ENCODE peak calls at places on chromosomes 16 and 17, in nine cellular contexts. One of them, this sample, is unnamed.

GRCh38 chr17:28216528-28216927 is 102.5 kb upstream of the TMEM97 start:
- DNase-seq in AG04450: no peak
- DNase-seq in coronary artery: no peak
- DNase-seq in cardiac fibroblast: peak
- DNase-seq in astrocyte: peak
- DNase-seq in left ventricle myocardium inferior: no peak
- DNase-seq in A549: no peak
- DNase-seq in breast epithelium: no peak
- DNase-seq in epithelial cell of esophagus: peak
- DNase-seq in this sample: peak

GRCh38 chr16:149024-149675 is 3.3 kb upstream of the HBZ start:
- DNase-seq in AG04450: peak
- DNase-seq in coronary artery: no peak
- DNase-seq in cardiac fibroblast: no peak
- DNase-seq in astrocyte: peak
- DNase-seq in left ventricle myocardium inferior: no peak
- DNase-seq in A549: no peak
- DNase-seq in breast epithelium: no peak
- DNase-seq in epithelial cell of esophagus: no peak
- DNase-seq in this sample: no peak

GRCh38 chr16:35533683-35534082 is 2074.3 kb downstream of the TP53TG3F start:
- DNase-seq in AG04450: no peak
- DNase-seq in coronary artery: no peak
- DNase-seq in cardiac fibroblast: no peak
- DNase-seq in astrocyte: no peak
- DNase-seq in left ventricle myocardium inferior: no peak
- DNase-seq in A549: no peak
- DNase-seq in breast epithelium: no peak
- DNase-seq in epithelial cell of esophagus: peak
- DNase-seq in this sample: no peak

GRCh38 chr17:63116967-63117366 is 150.9 kb downstream of the TANC2 start:
- DNase-seq in AG04450: no peak
- DNase-seq in coronary artery: no peak
- DNase-seq in cardiac fibroblast: peak
- DNase-seq in astrocyte: peak
- DNase-seq in left ventricle myocardium inferior: no peak
- DNase-seq in A549: no peak
- DNase-seq in breast epithelium: no peak
- DNase-seq in epithelial cell of esophagus: peak
- DNase-seq in this sample: no peak

GRCh38 chr16:69567031-69567680 is 1.4 kb downstream of the NFAT5 start:
- DNase-seq in AG04450: no peak
- DNase-seq in coronary artery: no peak
- DNase-seq in cardiac fibroblast: no peak
- DNase-seq in astrocyte: peak
- DNase-seq in left ventricle myocardium inferior: no peak
- DNase-seq in A549: no peak
- DNase-seq in breast epithelium: no peak
- DNase-seq in epithelial cell of esophagus: peak
- DNase-seq in this sample: peak

GRCh38 chr17:7058831-7059447 is 15.0 kb upstream of the SLC16A11 start:
- DNase-seq in AG04450: no peak
- DNase-seq in coronary artery: no peak
- DNase-seq in cardiac fibroblast: peak
- DNase-seq in astrocyte: peak
- DNase-seq in left ventricle myocardium inferior: no peak
- DNase-seq in A549: no peak
- DNase-seq in breast epithelium: no peak
- DNase-seq in epithelial cell of esophagus: peak
- DNase-seq in this sample: no peak

GRCh38 chr17:27236710-27237315 is 57.1 kb upstream of the WSB1 start:
- DNase-seq in AG04450: peak
- DNase-seq in coronary artery: no peak
- DNase-seq in cardiac fibroblast: peak
- DNase-seq in astrocyte: peak
- DNase-seq in left ventricle myocardium inferior: peak
- DNase-seq in A549: peak
- DNase-seq in breast epithelium: peak
- DNase-seq in epithelial cell of esophagus: peak
- DNase-seq in this sample: peak

GRCh38 chr16:57303910-57304168 is 19.4 kb upstream of the PLLP start:
- DNase-seq in AG04450: no peak
- DNase-seq in coronary artery: no peak
- DNase-seq in cardiac fibroblast: no peak
- DNase-seq in astrocyte: no peak
- DNase-seq in left ventricle myocardium inferior: no peak
- DNase-seq in A549: no peak
- DNase-seq in breast epithelium: no peak
- DNase-seq in epithelial cell of esophagus: no peak
- DNase-seq in this sample: no peak

GRCh38 chr16:85413713-85414663 is 199.1 kb upstream of the GSE1 start:
- DNase-seq in AG04450: no peak
- DNase-seq in coronary artery: no peak
- DNase-seq in cardiac fibroblast: no peak
- DNase-seq in astrocyte: no peak
- DNase-seq in left ventricle myocardium inferior: no peak
- DNase-seq in A549: no peak
- DNase-seq in breast epithelium: no peak
- DNase-seq in epithelial cell of esophagus: no peak
- DNase-seq in this sample: no peak

GRCh38 chr17:74558882-74559519 is 8.3 kb downstream of the CD300H start:
- DNase-seq in AG04450: no peak
- DNase-seq in coronary artery: no peak
- DNase-seq in cardiac fibroblast: no peak
- DNase-seq in astrocyte: no peak
- DNase-seq in left ventricle myocardium inferior: no peak
- DNase-seq in A549: no peak
- DNase-seq in breast epithelium: no peak
- DNase-seq in epithelial cell of esophagus: no peak
- DNase-seq in this sample: no peak

GRCh38 chr16:58644765-58645487 is 15.3 kb upstream of the CNOT1 start:
- DNase-seq in AG04450: no peak
- DNase-seq in coronary artery: no peak
- DNase-seq in cardiac fibroblast: no peak
- DNase-seq in astrocyte: no peak
- DNase-seq in left ventricle myocardium inferior: no peak
- DNase-seq in A549: no peak
- DNase-seq in breast epithelium: no peak
- DNase-seq in epithelial cell of esophagus: peak
- DNase-seq in this sample: no peak

GRCh38 chr17:31510273-31511175 is 119.0 kb downstream of the RAB11FIP4 start:
- DNase-seq in AG04450: no peak
- DNase-seq in coronary artery: no peak
- DNase-seq in cardiac fibroblast: no peak
- DNase-seq in astrocyte: no peak
- DNase-seq in left ventricle myocardium inferior: peak
- DNase-seq in A549: no peak
- DNase-seq in breast epithelium: no peak
- DNase-seq in epithelial cell of esophagus: no peak
- DNase-seq in this sample: peak

GRCh38 chr17:82301916-82302497 is 15.4 kb downstream of the CD7 start:
- DNase-seq in AG04450: no peak
- DNase-seq in coronary artery: peak
- DNase-seq in cardiac fibroblast: no peak
- DNase-seq in astrocyte: no peak
- DNase-seq in left ventricle myocardium inferior: no peak
- DNase-seq in A549: no peak
- DNase-seq in breast epithelium: no peak
- DNase-seq in epithelial cell of esophagus: peak
- DNase-seq in this sample: no peak

GRCh38 chr17:80187493-80187892 is 17.7 kb downstream of the CARD14 start:
- DNase-seq in AG04450: no peak
- DNase-seq in coronary artery: no peak
- DNase-seq in cardiac fibroblast: peak
- DNase-seq in astrocyte: peak
- DNase-seq in left ventricle myocardium inferior: peak
- DNase-seq in A549: peak
- DNase-seq in breast epithelium: peak
- DNase-seq in epithelial cell of esophagus: peak
- DNase-seq in this sample: peak

GRCh38 chr16:51577621-51578303 is 426.7 kb upstream of the SALL1 start:
- DNase-seq in AG04450: no peak
- DNase-seq in coronary artery: no peak
- DNase-seq in cardiac fibroblast: peak
- DNase-seq in astrocyte: peak
- DNase-seq in left ventricle myocardium inferior: no peak
- DNase-seq in A549: no peak
- DNase-seq in breast epithelium: no peak
- DNase-seq in epithelial cell of esophagus: peak
- DNase-seq in this sample: peak

GRCh38 chr16:2296662-2297505 is 29.0 kb upstream of the RNPS1 start:
- DNase-seq in AG04450: no peak
- DNase-seq in coronary artery: no peak
- DNase-seq in cardiac fibroblast: peak
- DNase-seq in astrocyte: no peak
- DNase-seq in left ventricle myocardium inferior: no peak
- DNase-seq in A549: peak
- DNase-seq in breast epithelium: no peak
- DNase-seq in epithelial cell of esophagus: peak
- DNase-seq in this sample: peak

GRCh38 chr16:67547423-67548264 is 14.7 kb upstream of the CTCF start:
- DNase-seq in AG04450: no peak
- DNase-seq in coronary artery: peak
- DNase-seq in cardiac fibroblast: no peak
- DNase-seq in astrocyte: no peak
- DNase-seq in left ventricle myocardium inferior: peak
- DNase-seq in A549: no peak
- DNase-seq in breast epithelium: no peak
- DNase-seq in epithelial cell of esophagus: no peak
- DNase-seq in this sample: no peak
- H3K4me3 ChIP-seq in AG04450: no peak
- H3K4me3 ChIP-seq in coronary artery: no peak
- H3K4me3 ChIP-seq in cardiac fibroblast: no peak
- H3K4me3 ChIP-seq in astrocyte: no peak
- H3K4me3 ChIP-seq in left ventricle myocardium inferior: no peak
- H3K4me3 ChIP-seq in A549: no peak
- H3K4me3 ChIP-seq in breast epithelium: no peak
- H3K4me3 ChIP-seq in epithelial cell of esophagus: no peak
- H3K4me3 ChIP-seq in this sample: no peak

GRCh38 chr16:67546761-67547422 is 15.4 kb upstream of the CTCF start:
- DNase-seq in AG04450: no peak
- DNase-seq in coronary artery: peak
- DNase-seq in cardiac fibroblast: peak
- DNase-seq in astrocyte: no peak
- DNase-seq in left ventricle myocardium inferior: peak
- DNase-seq in A549: peak
- DNase-seq in breast epithelium: peak
- DNase-seq in epithelial cell of esophagus: peak
- DNase-seq in this sample: peak

GRCh38 chr16:67549936-67550335 is 12.4 kb upstream of the CTCF start:
- DNase-seq in AG04450: no peak
- DNase-seq in coronary artery: no peak
- DNase-seq in cardiac fibroblast: no peak
- DNase-seq in astrocyte: no peak
- DNase-seq in left ventricle myocardium inferior: no peak
- DNase-seq in A549: no peak
- DNase-seq in breast epithelium: no peak
- DNase-seq in epithelial cell of esophagus: no peak
- DNase-seq in this sample: no peak

GRCh38 chr16:67546091-67546501 is 16.2 kb upstream of the CTCF start:
- DNase-seq in AG04450: no peak
- DNase-seq in coronary artery: peak
- DNase-seq in cardiac fibroblast: no peak
- DNase-seq in astrocyte: no peak
- DNase-seq in left ventricle myocardium inferior: no peak
- DNase-seq in A549: no peak
- DNase-seq in breast epithelium: no peak
- DNase-seq in epithelial cell of esophagus: no peak
- DNase-seq in this sample: no peak

GRCh38 chr16:67549240-67549639 is 13.1 kb upstream of the CTCF start:
- DNase-seq in AG04450: no peak
- DNase-seq in coronary artery: no peak
- DNase-seq in cardiac fibroblast: no peak
- DNase-seq in astrocyte: no peak
- DNase-seq in left ventricle myocardium inferior: no peak
- DNase-seq in A549: no peak
- DNase-seq in breast epithelium: no peak
- DNase-seq in epithelial cell of esophagus: no peak
- DNase-seq in this sample: no peak

GRCh38 chr16:67548265-67549126 is 13.8 kb upstream of the CTCF start:
- DNase-seq in AG04450: no peak
- DNase-seq in coronary artery: peak
- DNase-seq in cardiac fibroblast: no peak
- DNase-seq in astrocyte: no peak
- DNase-seq in left ventricle myocardium inferior: no peak
- DNase-seq in A549: no peak
- DNase-seq in breast epithelium: no peak
- DNase-seq in epithelial cell of esophagus: no peak
- DNase-seq in this sample: no peak
- H3K4me3 ChIP-seq in AG04450: no peak
- H3K4me3 ChIP-seq in coronary artery: no peak
- H3K4me3 ChIP-seq in cardiac fibroblast: no peak
- H3K4me3 ChIP-seq in astrocyte: no peak
- H3K4me3 ChIP-seq in left ventricle myocardium inferior: no peak
- H3K4me3 ChIP-seq in A549: no peak
- H3K4me3 ChIP-seq in breast epithelium: no peak
- H3K4me3 ChIP-seq in epithelial cell of esophagus: no peak
- H3K4me3 ChIP-seq in this sample: no peak

DNA sequence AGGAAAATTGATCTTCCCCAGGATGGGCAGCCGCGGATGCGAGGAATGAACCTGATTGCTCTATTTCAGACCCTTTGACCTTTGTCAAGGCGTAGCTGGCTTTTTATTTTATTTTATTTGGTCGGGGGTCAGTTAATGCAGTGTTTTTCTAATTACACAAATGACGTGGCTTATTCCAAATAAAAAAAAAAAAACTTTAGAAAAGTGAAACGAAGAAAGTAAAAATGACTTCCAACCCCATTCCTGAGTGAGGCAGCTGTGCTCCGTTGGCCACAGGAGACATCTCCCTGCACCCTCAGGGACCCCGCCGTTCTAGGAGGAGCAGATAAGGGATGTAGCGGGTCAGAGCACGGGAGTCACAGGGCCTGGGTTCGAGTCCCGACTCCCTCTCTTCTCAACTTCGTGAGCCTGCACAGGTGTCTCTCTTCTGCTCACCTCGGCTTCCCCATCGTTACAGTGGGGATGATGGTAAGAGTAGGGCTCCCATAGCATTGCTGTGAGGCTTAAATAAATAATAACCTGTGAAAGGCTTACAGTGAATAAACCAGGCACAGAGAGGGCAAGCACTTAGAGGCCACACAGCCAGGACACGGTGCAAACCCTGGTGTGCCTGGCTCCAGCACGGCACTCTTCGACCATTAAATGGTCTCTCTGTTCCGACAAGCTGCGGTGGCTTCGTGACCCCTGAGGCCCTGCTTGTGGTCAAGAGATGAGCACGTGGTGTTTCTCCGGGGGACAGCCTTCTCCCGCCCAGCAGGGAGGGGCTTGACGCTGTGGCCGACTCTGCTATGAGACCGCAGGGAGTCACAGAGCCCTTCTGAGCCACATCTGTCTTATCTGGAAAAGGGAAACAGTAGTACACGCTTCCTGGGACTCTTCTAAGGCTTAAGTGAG is 10.2 kb downstream of the FOXF1 start:
- DNase-seq in AG04450: no peak
- DNase-seq in coronary artery: no peak
- DNase-seq in cardiac fibroblast: no peak
- DNase-seq in astrocyte: no peak
- DNase-seq in left ventricle myocardium inferior: peak
- DNase-seq in A549: no peak
- DNase-seq in breast epithelium: no peak
- DNase-seq in epithelial cell of esophagus: no peak
- DNase-seq in this sample: no peak
- H3K4me3 ChIP-seq in AG04450: peak
- H3K4me3 ChIP-seq in coronary artery: no peak
- H3K4me3 ChIP-seq in cardiac fibroblast: peak
- H3K4me3 ChIP-seq in astrocyte: no peak
- H3K4me3 ChIP-seq in left ventricle myocardium inferior: no peak
- H3K4me3 ChIP-seq in A549: no peak
- H3K4me3 ChIP-seq in breast epithelium: no peak
- H3K4me3 ChIP-seq in epithelial cell of esophagus: no peak
- H3K4me3 ChIP-seq in this sample: peak

GRCh38 chr17:39209317-39210092 is 9.4 kb downstream of the RPL19 start:
- DNase-seq in AG04450: no peak
- DNase-seq in coronary artery: no peak
- DNase-seq in cardiac fibroblast: peak
- DNase-seq in astrocyte: peak
- DNase-seq in left ventricle myocardium inferior: peak
- DNase-seq in A549: no peak
- DNase-seq in breast epithelium: no peak
- DNase-seq in epithelial cell of esophagus: peak
- DNase-seq in this sample: peak
- H3K4me3 ChIP-seq in AG04450: peak
- H3K4me3 ChIP-seq in coronary artery: peak
- H3K4me3 ChIP-seq in cardiac fibroblast: peak
- H3K4me3 ChIP-seq in astrocyte: peak
- H3K4me3 ChIP-seq in left ventricle myocardium inferior: peak
- H3K4me3 ChIP-seq in A549: peak
- H3K4me3 ChIP-seq in breast epithelium: peak
- H3K4me3 ChIP-seq in epithelial cell of esophagus: peak
- H3K4me3 ChIP-seq in this sample: no peak